ENCODE peak calls at places on chromosomes 2 and 18, in four cellular contexts. Y is H54, C is HFFc6, N is dorsolateral prefrontal cortex. B is an unnamed sample.

GRCh38 chr2:171523339-171523931 is 1.2 kb downstream of the CYBRD1 start:
- DNase-seq in N (peak), C (peak), Y (peak), B (peak)

GRCh38 chr2:59655809-59656208 is 897.6 kb downstream of the BCL11A start:
- DNase-seq in Y (no peak), N (no peak), C (no peak), B (no peak)

GRCh38 chr2:130336877-130337734 is 5.6 kb upstream of the IMP4 start:
- DNase-seq in Y (no peak), C (peak), N (peak), B (peak)

GRCh38 chr2:219174146-219174545 is 2.6 kb downstream of the CNPPD1 start:
- DNase-seq in N (no peak), C (no peak), Y (no peak), B (no peak)

GRCh38 chr18:44841769-44842587 is 161.3 kb downstream of the SETBP1 start:
- DNase-seq in Y (no peak), C (no peak), N (no peak), B (no peak)

GRCh38 chr2:86417961-86418360 is 23.2 kb upstream of the KDM3A start:
- DNase-seq in Y (no peak), C (peak), N (no peak), B (no peak)

GRCh38 chr2:39725401-39725800 is 53.7 kb downstream of the THUMPD2 start:
- DNase-seq in Y (no peak), N (no peak), C (peak), B (no peak)

GRCh38 chr2:201465524-201465971 is 14.0 kb downstream of the STRADB start:
- DNase-seq in N (peak), Y (no peak), C (peak), B (no peak)

GRCh38 chr2:226189061-226189460 is 610.6 kb downstream of the IRS1 start:
- DNase-seq in Y (no peak), C (no peak), N (no peak), B (no peak)

GRCh38 chr2:239142806-239143205 is 258.0 kb downstream of the HDAC4 start:
- DNase-seq in Y (no peak), N (peak), C (no peak), B (no peak)

GRCh38 chr2:223196331-223196730 is 144.3 kb downstream of the KCNE4 start:
- DNase-seq in Y (no peak), C (no peak), N (no peak), B (peak)

GRCh38 chr18:63317982-63318881 is 1.3 kb downstream of the BCL2 start:
- DNase-seq in C (no peak), N (peak), Y (no peak), B (peak)

GRCh38 chr2:166125557-166125956 is 2.3 kb downstream of the SCN1A start:
- DNase-seq in N (no peak), Y (no peak), C (no peak), B (no peak)

GRCh38 chr2:16828828-16829160 is 163.2 kb upstream of the CYRIA start:
- DNase-seq in C (no peak), Y (no peak), N (no peak), B (peak)

GRCh38 chr18:32707153-32707552 is 65.7 kb downstream of the KLHL14 start:
- DNase-seq in Y (no peak), N (no peak), C (no peak), B (no peak)